ENCODE peak calls at places on chromosomes 4 and X, in eight cellular contexts. Z is type B pancreatic cell, F is NCI-H226, G is cardiac fibroblast, P is mucosa of descending colon, V is SW480, Y is tibial artery, A is activated B cell treated with CpG ODN at 0.5 μM for 24 hours. N is an unnamed sample.

GRCh38 chrX:17453791-17454190 is 78.8 kb downstream of the NHS start:
- DNase-seq in Z (no peak), F (no peak), G (no peak), P (no peak), V (no peak), Y (no peak), A (no peak), N (no peak)

GRCh38 chr4:6749340-6750171 is 33.0 kb upstream of the KIAA0232 start:
- DNase-seq in Z (no peak), F (no peak), G (peak; percentile 44), P (peak; percentile 95), V (peak; percentile 93), Y (peak; percentile 84), A (no peak), N (peak; percentile 88)

GRCh38 chrX:70132244-70132643 is 1.0 kb upstream of the IGBP1 start:
- DNase-seq in Z (no peak), F (no peak), G (no peak), P (no peak), V (peak; percentile 51), Y (no peak), A (no peak), N (no peak)

GRCh38 chr4:91653067-91653466 is 650.7 kb upstream of the GRID2 start:
- DNase-seq in Z (no peak), F (no peak), G (no peak), P (no peak), V (no peak), Y (no peak), A (no peak), N (no peak)

GRCh38 chr4:82954212-82954611 is 53.7 kb downstream of the THAP9 start:
- DNase-seq in Z (no peak), F (no peak), G (no peak), P (no peak), V (no peak), Y (no peak), A (no peak), N (no peak)

GRCh38 chr4:94452476-94453300 is 946 bp downstream of the PDLIM5 start:
- DNase-seq in Z (peak; percentile 72), F (peak; percentile 64), G (peak; percentile 89), P (peak; percentile 94), V (peak; percentile 90), Y (peak; percentile 94), A (no peak), N (peak; percentile 93)

GRCh38 chrX:103629295-103630170 is 758 bp downstream of the TCEAL1 start:
- DNase-seq in Z (no peak), F (peak; percentile 62), G (peak; percentile 60), P (peak; percentile 67), V (peak; percentile 67), Y (peak; percentile 80), A (peak; percentile 16), N (peak; percentile 74)

GRCh38 chr4:153333874-153334273 is 10.6 kb upstream of the MND1 start:
- DNase-seq in Z (no peak), F (peak; percentile 17), G (peak; percentile 21), P (no peak), V (no peak), Y (no peak), A (no peak), N (no peak)

N was measured in suprapubic skin.